ENCODE peak calls at places on chromosome 7, in seven cellular contexts. One of them, this sample, is unnamed.

GRCh38 chr7:27229448-27229847 is 13.2 kb upstream of the EVX1 start:
- ATAC-seq in upper lobe of left lung: no peak
- ATAC-seq in Panc1: no peak
- ATAC-seq in K562: no peak
- ATAC-seq in HepG2: no peak
- ATAC-seq in HCT116: no peak
- ATAC-seq in GM12878: no peak
- ATAC-seq in this sample: no peak

GRCh38 chr7:158270856-158271413 is 316.7 kb downstream of the PTPRN2 start:
- ATAC-seq in upper lobe of left lung: no peak
- ATAC-seq in Panc1: no peak
- ATAC-seq in K562: no peak
- ATAC-seq in HepG2: no peak
- ATAC-seq in HCT116: no peak
- ATAC-seq in GM12878: no peak
- ATAC-seq in this sample: no peak

GRCh38 chr7:156510966-156511365 is 129.6 kb upstream of the RNF32 start:
- ATAC-seq in upper lobe of left lung: no peak
- ATAC-seq in Panc1: no peak
- ATAC-seq in K562: no peak
- ATAC-seq in HepG2: no peak
- ATAC-seq in HCT116: no peak
- ATAC-seq in GM12878: no peak
- ATAC-seq in this sample: no peak

GRCh38 chr7:133458688-133459087 is 205.8 kb downstream of the EXOC4 start:
- ATAC-seq in upper lobe of left lung: no peak
- ATAC-seq in Panc1: no peak
- ATAC-seq in K562: no peak
- ATAC-seq in HepG2: no peak
- ATAC-seq in HCT116: no peak
- ATAC-seq in GM12878: no peak
- ATAC-seq in this sample: no peak

GRCh38 chr7:28069788-28070187 is 110.8 kb downstream of the JAZF1 start:
- ATAC-seq in upper lobe of left lung: peak; percentile 74
- ATAC-seq in Panc1: no peak
- ATAC-seq in K562: no peak
- ATAC-seq in HepG2: no peak
- ATAC-seq in HCT116: no peak
- ATAC-seq in GM12878: no peak
- ATAC-seq in this sample: peak; percentile 55

GRCh38 chr7:43511769-43512515 is 71.0 kb upstream of the STK17A start:
- ATAC-seq in upper lobe of left lung: no peak
- ATAC-seq in Panc1: no peak
- ATAC-seq in K562: peak; percentile 54
- ATAC-seq in HepG2: no peak
- ATAC-seq in HCT116: no peak
- ATAC-seq in GM12878: no peak
- ATAC-seq in this sample: no peak

GRCh38 chr7:159098795-159099194 is 45.9 kb downstream of the VIPR2 start:
- ATAC-seq in upper lobe of left lung: peak; percentile 65
- ATAC-seq in Panc1: peak; percentile 43
- ATAC-seq in K562: peak; percentile 75
- ATAC-seq in HepG2: peak; percentile 75
- ATAC-seq in HCT116: no peak
- ATAC-seq in GM12878: no peak
- ATAC-seq in this sample: peak; percentile 88

GRCh38 chr7:30463400-30464145 is 15.0 kb downstream of the NOD1 start:
- ATAC-seq in upper lobe of left lung: no peak
- ATAC-seq in Panc1: no peak
- ATAC-seq in K562: no peak
- ATAC-seq in HepG2: no peak
- ATAC-seq in HCT116: no peak
- ATAC-seq in GM12878: peak; percentile 86
- ATAC-seq in this sample: no peak

GRCh38 chr7:129401228-129401967 is 32.8 kb upstream of the STRIP2 start:
- ATAC-seq in upper lobe of left lung: peak; percentile 35
- ATAC-seq in Panc1: peak; percentile 58
- ATAC-seq in K562: peak; percentile 99
- ATAC-seq in HepG2: no peak
- ATAC-seq in HCT116: peak; percentile 80
- ATAC-seq in GM12878: peak; percentile 30
- ATAC-seq in this sample: no peak

GRCh38 chr7:107427462-107427861 is 42.4 kb upstream of the GPR22 start:
- ATAC-seq in upper lobe of left lung: no peak
- ATAC-seq in Panc1: no peak
- ATAC-seq in K562: no peak
- ATAC-seq in HepG2: no peak
- ATAC-seq in HCT116: no peak
- ATAC-seq in GM12878: no peak
- ATAC-seq in this sample: no peak

GRCh38 chr7:7581531-7582179 is 15.0 kb downstream of the MIOS start:
- ATAC-seq in upper lobe of left lung: no peak
- ATAC-seq in Panc1: no peak
- ATAC-seq in K562: no peak
- ATAC-seq in HepG2: no peak
- ATAC-seq in HCT116: no peak
- ATAC-seq in GM12878: no peak
- ATAC-seq in this sample: no peak

GRCh38 chr7:27910341-27910740 is 170.4 kb downstream of the TAX1BP1 start:
- ATAC-seq in upper lobe of left lung: no peak
- ATAC-seq in Panc1: no peak
- ATAC-seq in K562: no peak
- ATAC-seq in HepG2: no peak
- ATAC-seq in HCT116: no peak
- ATAC-seq in GM12878: no peak
- ATAC-seq in this sample: no peak

GRCh38 chr7:28609608-28610007 is 197.3 kb downstream of the CREB5 start:
- ATAC-seq in upper lobe of left lung: no peak
- ATAC-seq in Panc1: no peak
- ATAC-seq in K562: no peak
- ATAC-seq in HepG2: no peak
- ATAC-seq in HCT116: no peak
- ATAC-seq in GM12878: no peak
- ATAC-seq in this sample: no peak

GRCh38 chr7:100162874-100163533 is 4.5 kb upstream of the TRAPPC14 start:
- ATAC-seq in upper lobe of left lung: no peak
- ATAC-seq in Panc1: no peak
- ATAC-seq in K562: no peak
- ATAC-seq in HepG2: no peak
- ATAC-seq in HCT116: peak; percentile 67
- ATAC-seq in GM12878: no peak
- ATAC-seq in this sample: no peak

GRCh38 chr7:16652888-16653287 is 6.9 kb downstream of the BZW2 start:
- ATAC-seq in upper lobe of left lung: peak; percentile 19
- ATAC-seq in Panc1: no peak
- ATAC-seq in K562: peak; percentile 1
- ATAC-seq in HepG2: no peak
- ATAC-seq in HCT116: no peak
- ATAC-seq in GM12878: no peak
- ATAC-seq in this sample: no peak

GRCh38 chr7:141696386-141696785 is 5.6 kb downstream of the DENND11 start:
- ATAC-seq in upper lobe of left lung: no peak
- ATAC-seq in Panc1: no peak
- ATAC-seq in K562: no peak
- ATAC-seq in HepG2: no peak
- ATAC-seq in HCT116: no peak
- ATAC-seq in GM12878: no peak
- ATAC-seq in this sample: no peak

GRCh38 chr7:25215694-25216335 is 12.5 kb downstream of the NPVF start:
- ATAC-seq in upper lobe of left lung: no peak
- ATAC-seq in Panc1: peak; percentile 72
- ATAC-seq in K562: peak; percentile 86
- ATAC-seq in HepG2: peak; percentile 80
- ATAC-seq in HCT116: peak; percentile 93
- ATAC-seq in GM12878: peak; percentile 72
- ATAC-seq in this sample: no peak

GRCh38 chr7:106583133-106583532 is 77.8 kb downstream of the CCDC71L start:
- ATAC-seq in upper lobe of left lung: peak; percentile 39
- ATAC-seq in Panc1: no peak
- ATAC-seq in K562: no peak
- ATAC-seq in HepG2: no peak
- ATAC-seq in HCT116: no peak
- ATAC-seq in GM12878: no peak
- ATAC-seq in this sample: no peak

DNA sequence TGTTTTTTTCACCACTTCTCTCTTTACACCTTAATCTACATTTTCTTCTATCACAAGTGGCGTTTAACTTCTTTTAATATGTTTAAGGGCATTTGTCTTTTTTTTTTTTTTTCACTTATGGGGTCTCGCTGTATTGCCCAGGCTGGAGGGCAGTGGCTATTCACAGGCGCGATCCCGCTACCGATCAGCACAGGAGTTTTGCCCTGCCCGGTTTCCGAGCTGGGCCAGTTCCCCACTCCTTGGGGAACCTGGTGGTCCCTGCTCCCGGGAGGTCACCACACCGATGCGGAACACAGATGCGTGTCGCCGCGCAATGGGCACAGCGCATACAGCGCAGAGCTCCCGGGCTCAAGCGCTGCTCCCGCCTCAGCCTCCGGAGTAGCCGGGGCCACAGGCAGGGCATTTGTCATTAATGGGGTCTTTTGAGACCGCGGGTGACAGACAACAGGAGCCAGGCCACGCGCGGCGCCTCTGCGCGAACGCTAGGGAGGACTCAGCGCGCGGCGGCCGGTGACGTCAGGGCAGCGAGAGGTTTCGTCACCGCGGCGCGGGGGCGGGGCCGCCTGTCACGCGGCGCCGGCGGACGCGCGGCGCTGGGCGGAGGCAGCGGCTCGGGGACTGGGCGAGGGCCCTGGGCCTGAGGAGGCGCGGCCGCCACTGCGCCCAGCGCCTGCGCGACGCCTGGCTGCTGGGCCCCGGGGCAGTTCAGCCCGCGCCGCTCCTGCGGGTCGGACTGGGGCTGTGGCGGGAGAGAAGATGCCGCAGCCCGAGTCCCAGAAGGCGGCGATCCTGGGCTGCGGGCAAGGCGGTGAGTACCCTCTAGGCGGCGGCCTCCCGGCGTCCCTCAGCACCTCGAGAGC is at the start of gene GALNT11:
- ATAC-seq in upper lobe of left lung: peak; percentile 100
- ATAC-seq in Panc1: peak; percentile 99
- ATAC-seq in K562: peak; percentile 99
- ATAC-seq in HepG2: peak; percentile 99
- ATAC-seq in HCT116: peak; percentile 97
- ATAC-seq in GM12878: peak; percentile 98
- ATAC-seq in this sample: peak; percentile 99
- H3K4me1 ChIP-seq in upper lobe of left lung: peaks cover 22% of the 10 kb centered on the region
- H3K4me1 ChIP-seq in Panc1: peaks cover 4% of the 10 kb centered on the region
- H3K4me1 ChIP-seq in K562: peaks cover 3% of the 10 kb centered on the region
- H3K4me1 ChIP-seq in HepG2: peaks cover 23% of the 10 kb centered on the region
- H3K4me1 ChIP-seq in HCT116: peaks cover 13% of the 10 kb centered on the region
- H3K4me1 ChIP-seq in GM12878: peaks cover 4% of the 10 kb centered on the region
- H3K4me1 ChIP-seq in this sample: peaks cover 27% of the 10 kb centered on the region

DNA sequence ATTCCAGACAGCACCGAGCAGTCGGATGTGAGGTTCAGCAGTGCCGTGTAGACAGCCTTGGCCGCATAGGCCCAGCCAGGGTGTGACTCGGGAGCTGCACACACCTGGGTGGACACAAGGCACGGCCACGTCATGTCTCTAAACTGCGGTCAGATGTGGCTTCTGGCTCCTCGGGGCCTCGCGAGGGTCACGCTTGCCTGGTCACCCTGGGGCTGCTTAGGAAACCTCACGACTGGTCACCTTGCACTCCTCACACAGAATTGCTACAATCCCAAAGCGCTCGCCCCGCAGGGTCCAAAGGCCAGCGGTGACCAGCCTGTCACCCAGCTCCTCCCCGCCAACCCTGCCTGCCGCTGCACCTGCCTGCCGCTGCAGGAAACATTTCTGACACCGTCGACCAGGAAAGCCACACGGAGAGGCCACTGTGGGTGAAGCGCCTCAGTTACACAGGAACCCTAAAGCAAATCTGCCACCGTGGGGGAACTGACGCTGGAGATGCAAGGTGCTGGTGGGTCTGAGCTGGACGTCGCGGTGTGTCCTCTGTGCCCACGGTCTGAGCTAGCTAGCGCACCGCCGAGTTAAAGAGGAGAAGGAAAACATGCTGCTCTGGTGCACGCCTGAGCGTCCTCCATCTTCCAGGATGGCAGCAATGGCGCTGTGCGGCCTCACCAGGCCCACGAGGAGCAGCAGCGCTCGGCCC is 5.0 kb downstream of the GPER1 start:
- ATAC-seq in upper lobe of left lung: no peak
- ATAC-seq in Panc1: no peak
- ATAC-seq in K562: no peak
- ATAC-seq in HepG2: peak; percentile 88
- ATAC-seq in HCT116: no peak
- ATAC-seq in GM12878: no peak
- ATAC-seq in this sample: no peak
- H3K4me3 ChIP-seq in upper lobe of left lung: no peak overlapping the region
- H3K4me3 ChIP-seq in Panc1: no peak overlapping the region
- H3K4me3 ChIP-seq in K562: no peak overlapping the region
- H3K4me3 ChIP-seq in HepG2: peak overlapping the region; percentile 46
- H3K4me3 ChIP-seq in HCT116: no peak overlapping the region
- H3K4me3 ChIP-seq in GM12878: no peak overlapping the region
- H3K4me3 ChIP-seq in this sample: no peak overlapping the region

DNA sequence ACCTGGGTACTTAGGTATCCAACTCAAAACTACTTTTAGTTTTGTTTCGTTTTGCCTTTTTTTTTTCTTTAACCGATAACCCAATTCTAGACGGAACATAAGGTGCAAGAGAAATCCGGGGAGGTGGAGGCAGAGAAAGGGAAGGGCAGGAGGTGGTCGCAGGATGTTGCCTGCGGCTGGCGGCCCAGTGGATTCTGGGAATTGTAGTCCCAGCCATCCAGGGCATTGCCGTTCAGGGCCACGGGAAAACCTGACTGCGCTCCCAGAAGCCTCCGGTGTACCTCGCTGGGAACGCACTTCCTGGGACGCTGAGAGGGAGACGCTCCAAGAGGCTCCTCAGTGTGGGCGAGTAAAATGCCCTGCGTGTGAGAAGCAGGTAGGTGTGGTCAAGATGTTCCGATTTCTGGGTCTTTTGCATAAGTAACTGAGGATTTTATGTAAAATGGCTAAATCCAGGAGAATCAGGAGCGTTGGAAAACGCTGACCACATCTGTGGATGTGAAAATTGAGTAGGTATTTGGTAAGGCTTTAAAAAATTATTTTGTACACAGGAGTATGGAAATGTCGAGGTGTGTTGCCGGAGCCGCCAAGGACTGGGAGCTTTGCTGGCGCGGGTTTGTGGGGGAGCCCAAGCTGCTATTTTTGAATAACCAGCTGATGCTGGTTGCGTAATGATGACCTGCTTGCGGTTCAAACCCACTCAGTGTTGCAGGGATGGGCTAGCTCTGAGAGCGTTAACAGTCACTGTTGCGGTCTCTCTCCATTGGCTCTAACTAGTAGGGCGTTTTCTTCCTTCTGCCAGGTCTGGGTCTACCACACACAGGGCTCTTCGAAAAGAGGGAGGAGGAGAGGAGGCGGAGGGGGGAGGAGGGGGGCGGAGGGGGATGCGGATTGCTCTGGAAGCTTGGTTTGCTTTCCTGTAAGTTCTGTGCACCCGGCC is at the start of gene CLDN12:
- ATAC-seq in upper lobe of left lung: peak; percentile 96
- ATAC-seq in Panc1: peak; percentile 100
- ATAC-seq in K562: peak; percentile 99
- ATAC-seq in HepG2: peak; percentile 97
- ATAC-seq in HCT116: peak; percentile 100
- ATAC-seq in GM12878: peak; percentile 99
- ATAC-seq in this sample: peak; percentile 95
- TF ChIP-seq POLR2AphosphoS5 in upper lobe of left lung: peak; percentile 64
- TF ChIP-seq POLR2AphosphoS5 in Panc1: peak; percentile 86
- TF ChIP-seq POLR2AphosphoS5 in K562: peak; percentile 12
- TF ChIP-seq POLR2AphosphoS5 in HepG2: peak; percentile 94
- TF ChIP-seq POLR2AphosphoS5 in HCT116: peak; percentile 97
- TF ChIP-seq POLR2AphosphoS5 in GM12878: peak; percentile 84
- TF ChIP-seq POLR2AphosphoS5 in this sample: peak; percentile 71

GRCh38 chr7:42348627-42349026 is 111.6 kb upstream of the GLI3 start:
- ATAC-seq in upper lobe of left lung: peak; percentile 14
- ATAC-seq in Panc1: no peak
- ATAC-seq in K562: no peak
- ATAC-seq in HepG2: no peak
- ATAC-seq in HCT116: no peak
- ATAC-seq in GM12878: no peak
- ATAC-seq in this sample: peak; percentile 43
- H3K4me1 ChIP-seq in upper lobe of left lung: peaks cover 27% of the 10 kb centered on the region
- H3K4me1 ChIP-seq in Panc1: no peaks in the 10 kb centered on the region
- H3K4me1 ChIP-seq in K562: no peaks in the 10 kb centered on the region
- H3K4me1 ChIP-seq in HepG2: no peaks in the 10 kb centered on the region
- H3K4me1 ChIP-seq in HCT116: no peaks in the 10 kb centered on the region
- H3K4me1 ChIP-seq in GM12878: no peaks in the 10 kb centered on the region
- H3K4me1 ChIP-seq in this sample: no peaks in the 10 kb centered on the region

This sample was measured in gastroesophageal sphincter.